ENCODE peak calls at places on chromosomes 3 and 15, in eight cellular contexts. W, G, I, X, B, A, Q and R are unnamed samples.

GRCh38 chr15:40279437-40280141 is 3.3 kb downstream of the ANKRD63 start:
- DNase-seq in B (peak; percentile 79), Q (peak; percentile 82), I (peak; percentile 55), W (peak; percentile 74), A (no peak), X (peak; percentile 79), G (peak; percentile 73), R (peak; percentile 71)

GRCh38 chr3:193828477-193828876 is 235.5 kb downstream of the OPA1 start:
- DNase-seq in Q (no peak), A (no peak), X (no peak), W (no peak), B (no peak), I (no peak), G (no peak), R (no peak)

GRCh38 chr3:60698117-60698516 is 553.1 kb downstream of the FHIT start:
- DNase-seq in X (no peak), Q (no peak), A (no peak), I (no peak), G (no peak), W (no peak), B (no peak), R (no peak)

GRCh38 chr3:81910244-81910852 is 148.9 kb upstream of the GBE1 start:
- DNase-seq in B (peak; percentile 5), G (no peak), X (no peak), W (no peak), I (peak; percentile 30), Q (no peak), A (peak; percentile 23), R (no peak)

GRCh38 chr3:129605593-129606521 is 619 bp downstream of the PLXND1 start:
- DNase-seq in Q (peak; percentile 66), X (peak; percentile 84), G (peak; percentile 61), I (peak; percentile 69), W (peak; percentile 68), B (peak; percentile 50), A (no peak), R (no peak)

GRCh38 chr3:149783576-149783975 is 8.8 kb downstream of the ANKUB1 start:
- DNase-seq in X (no peak), G (no peak), W (no peak), Q (no peak), A (no peak), I (no peak), B (no peak), R (no peak)

GRCh38 chr3:126083913-126084514 is at the start of gene SLC41A3:
- DNase-seq in X (peak; percentile 96), W (peak; percentile 87), I (peak; percentile 91), B (peak; percentile 81), Q (peak; percentile 94), A (peak; percentile 50), G (peak; percentile 86), R (peak; percentile 83)

GRCh38 chr3:163939926-163940325 is 1138.4 kb downstream of the SI start:
- DNase-seq in X (no peak), I (no peak), B (no peak), A (peak; percentile 54), Q (no peak), G (no peak), W (no peak), R (no peak)

GRCh38 chr3:57256844-57257243 is 29.3 kb downstream of the APPL1 start:
- DNase-seq in A (no peak), Q (peak; percentile 27), B (no peak), I (no peak), X (no peak), W (no peak), G (no peak), R (no peak)

GRCh38 chr3:100316656-100317069 is 17.9 kb upstream of the NIT2 start:
- DNase-seq in A (peak; percentile 46), I (peak; percentile 40), X (no peak), G (peak; percentile 51), W (peak; percentile 55), Q (no peak), B (peak; percentile 30), R (no peak)

GRCh38 chr3:178895178-178895789 is 176.3 kb downstream of the ZMAT3 start:
- DNase-seq in B (no peak), I (no peak), W (no peak), G (no peak), X (no peak), A (no peak), Q (no peak), R (no peak)

GRCh38 chr3:45915518-45916231 is 27.6 kb upstream of the CXCR6 start:
- DNase-seq in I (peak; percentile 98), X (no peak), Q (no peak), G (no peak), A (peak; percentile 7), B (peak; percentile 75), W (peak; percentile 80), R (no peak)

GRCh38 chr15:88161636-88162035 is 94.9 kb downstream of the NTRK3 start:
- DNase-seq in B (no peak), Q (no peak), I (no peak), W (no peak), X (no peak), G (no peak), A (no peak), R (no peak)

GRCh38 chr15:40893019-40893723 is 1.1 kb upstream of the VPS18 start:
- DNase-seq in G (no peak), X (no peak), Q (peak; percentile 26), I (no peak), A (no peak), W (peak; percentile 53), B (no peak), R (no peak)

GRCh38 chr15:80773122-80773551 is 6.0 kb upstream of the CEMIP start:
- DNase-seq in W (no peak), X (no peak), G (no peak), I (no peak), B (no peak), Q (no peak), A (no peak), R (no peak)

GRCh38 chr3:178443634-178444033 is 92.6 kb upstream of the KCNMB2 start:
- DNase-seq in B (no peak), A (no peak), G (no peak), I (no peak), X (no peak), W (no peak), Q (no peak), R (no peak)

GRCh38 chr3:84547971-84548970 is 410.5 kb upstream of the CADM2 start:
- DNase-seq in A (no peak), G (no peak), I (no peak), X (no peak), B (no peak), Q (no peak), W (peak; percentile 34), R (no peak)

GRCh38 chr15:56948000-56948765 is 29.7 kb downstream of the TCF12 start:
- DNase-seq in B (no peak), Q (no peak), W (no peak), A (no peak), G (no peak), X (no peak), I (no peak), R (no peak)

DNA sequence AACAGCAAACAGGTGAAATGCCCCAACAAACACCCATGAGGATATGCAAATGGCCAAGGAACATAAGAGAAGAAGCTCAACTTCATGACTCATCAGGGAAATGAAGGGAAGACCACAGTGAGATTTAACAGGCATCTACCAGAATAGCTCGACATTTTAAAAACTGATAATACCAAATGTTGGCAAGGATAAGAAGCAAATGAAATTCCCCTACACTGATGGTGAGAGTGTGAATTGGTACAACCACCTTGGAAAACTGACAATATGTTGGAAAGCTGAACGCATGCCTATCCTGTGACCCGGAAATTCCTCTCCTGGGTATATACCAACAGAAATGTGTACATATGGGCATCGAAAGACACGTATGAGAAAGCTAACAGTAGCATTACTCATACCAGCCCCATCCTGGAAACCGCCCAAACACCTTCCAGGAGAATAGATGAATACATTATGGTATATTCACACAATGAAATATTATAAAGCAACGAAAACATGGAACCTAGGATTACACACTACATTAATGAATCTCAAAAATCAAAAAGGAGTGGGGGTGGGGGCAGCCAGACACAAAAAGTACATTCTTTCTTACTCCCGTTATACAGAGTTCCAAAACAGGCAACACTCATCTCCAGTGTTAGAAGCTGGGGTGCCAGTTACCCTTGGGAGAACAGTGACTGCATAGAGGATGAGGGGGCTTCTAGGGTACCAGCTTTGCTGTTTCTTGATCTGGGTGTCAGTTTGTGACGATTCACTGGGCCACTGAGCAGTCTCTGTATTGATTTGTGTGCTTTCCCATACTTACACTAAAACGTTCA is 16.9 kb downstream of the RFTN1 start:
- DNase-seq in A (no peak), B (no peak), G (no peak), X (no peak), I (no peak), Q (no peak), W (no peak), R (no peak)
- H3K4me3 ChIP-seq in A (no peak overlapping the region), B (no peak overlapping the region), G (no peak overlapping the region), X (no peak overlapping the region), I (no peak overlapping the region), Q (no peak overlapping the region), W (no peak overlapping the region), R (no peak overlapping the region)

DNA sequence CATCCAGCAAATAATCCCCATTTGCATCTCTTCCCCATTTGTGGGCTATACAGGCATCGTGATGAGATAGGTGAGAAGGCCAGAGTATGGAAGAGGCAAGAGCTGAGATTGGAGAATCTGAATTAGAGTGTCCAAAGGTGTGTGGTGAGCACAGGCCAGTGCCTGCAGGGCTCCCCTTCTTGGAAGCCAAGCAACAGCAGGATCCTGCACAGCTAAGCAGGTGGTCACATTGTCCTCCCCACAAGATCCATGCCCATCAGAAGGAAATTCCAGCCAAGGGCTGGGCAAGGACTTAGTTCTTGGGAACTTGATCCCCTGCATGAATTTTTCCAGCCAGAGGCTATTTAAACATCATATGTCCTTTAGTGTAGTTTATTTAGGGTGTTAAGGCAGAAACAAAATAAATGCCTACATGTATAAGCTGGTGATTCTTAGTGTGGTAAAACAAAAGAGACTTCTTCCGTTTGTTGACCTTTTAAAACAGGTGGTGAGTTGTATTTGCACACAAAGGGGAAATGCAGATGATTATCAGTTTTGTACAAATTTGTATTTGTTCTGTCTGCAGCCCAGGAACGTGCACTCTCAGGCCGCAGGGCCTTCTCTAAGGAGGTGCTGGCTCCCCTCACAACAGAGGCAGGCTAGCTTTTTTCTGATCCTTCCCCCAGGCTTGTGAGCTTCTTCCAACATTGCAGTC is 110.2 kb downstream of the PLCL2 start:
- DNase-seq in X (no peak), G (no peak), Q (no peak), B (no peak), W (no peak), I (no peak), A (no peak), R (no peak)
- H3K27ac ChIP-seq in X (no peak overlapping the region), G (no peak overlapping the region), Q (no peak overlapping the region), B (no peak overlapping the region), W (no peak overlapping the region), I (no peak overlapping the region), A (no peak overlapping the region), R (no peak overlapping the region)

GRCh38 chr3:54745863-54746262 is 182.0 kb downstream of the LRTM1 start:
- DNase-seq in A (no peak), G (no peak), Q (no peak), I (no peak), W (no peak), B (no peak), X (no peak), R (no peak)
- H3K4me1 ChIP-seq in A (no peaks in the 10 kb centered on the region), G (no peaks in the 10 kb centered on the region), Q (no peaks in the 10 kb centered on the region), I (no peaks in the 10 kb centered on the region), W (no peaks in the 10 kb centered on the region), B (no peaks in the 10 kb centered on the region), X (no peaks in the 10 kb centered on the region), R (no peaks in the 10 kb centered on the region)

DNA sequence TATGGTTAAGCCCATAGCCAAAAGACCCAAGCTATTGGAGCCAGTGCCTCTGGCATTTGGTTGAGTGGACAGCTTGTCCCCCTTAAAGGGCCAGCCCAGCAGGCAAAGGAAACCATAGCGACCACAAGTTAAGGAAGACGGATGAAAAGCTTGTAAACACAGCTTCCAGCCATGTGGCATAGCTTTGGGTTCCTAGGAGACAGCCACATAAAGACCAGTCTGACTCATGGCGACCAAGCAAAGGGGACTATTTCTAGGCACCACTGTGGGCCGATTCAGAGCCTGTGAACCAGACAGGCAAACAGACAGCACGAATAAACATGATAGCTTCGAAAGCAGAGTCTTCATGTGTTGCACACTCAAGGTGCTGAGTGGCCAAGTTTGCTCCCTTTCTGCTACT is 30.5 kb upstream of the SRGAP3 start:
- DNase-seq in X (no peak), I (no peak), W (no peak), Q (no peak), A (no peak), G (no peak), B (no peak), R (no peak)
- H3K4me3 ChIP-seq in X (no peak overlapping the region), I (no peak overlapping the region), W (no peak overlapping the region), Q (no peak overlapping the region), A (no peak overlapping the region), G (no peak overlapping the region), B (no peak overlapping the region), R (no peak overlapping the region)